ENCODE peak calls at places on chromosomes 3 and 15, in nine cellular contexts. K is AG04449; Q is NCI-H1105; G is cerebellar cortex; F is dermis microvascular lymphatic vessel endothelial cell; D is activated CD4-positive, alpha-beta T cell treated with anti-CD3 and anti-CD28 coated beads for 4 hours; Z is OCI-LY7; A is activated effector memory CD4-positive, alpha-beta T cell treated with anti-CD3 and anti-CD28 coated beads, Interleukin-2, amount 50 U/mL, for 16 hours; S is NCI-H2081 treated with DMSO at 0.1 percent for 48 hours. L is an unnamed sample.

GRCh38 chr3:133408366-133408765 is 8.5 kb downstream of the BFSP2 start:
- DNase-seq in K (peak; percentile 55), Q (no peak), G (no peak), F (no peak), D (no peak), Z (no peak), A (no peak), S (no peak), L (no peak)

GRCh38 chr15:40061212-40061901 is 22.4 kb upstream of the SRP14 start:
- DNase-seq in K (no peak), Q (no peak), G (no peak), F (no peak), D (no peak), Z (no peak), A (no peak), S (no peak), L (no peak)

GRCh38 chr3:99843590-99844260 is 26.1 kb downstream of the CMSS1 start:
- DNase-seq in K (no peak), Q (no peak), G (peak; percentile 15), F (peak; percentile 70), D (no peak), Z (no peak), A (no peak), S (peak; percentile 36), L (no peak)

GRCh38 chr3:113186566-113186965 is 24.8 kb upstream of the BOC start:
- DNase-seq in K (no peak), Q (no peak), G (no peak), F (no peak), D (no peak), Z (no peak), A (no peak), S (no peak), L (no peak)

GRCh38 chr3:128353361-128353965 is 113.2 kb downstream of the DNAJB8 start:
- DNase-seq in K (no peak), Q (no peak), G (no peak), F (peak; percentile 39), D (no peak), Z (no peak), A (no peak), S (no peak), L (no peak)

GRCh38 chr3:124847863-124848262 is 39.3 kb downstream of the ITGB5 start:
- DNase-seq in K (no peak), Q (no peak), G (no peak), F (no peak), D (no peak), Z (no peak), A (no peak), S (no peak), L (no peak)

GRCh38 chr3:134327594-134327975 is 46.7 kb downstream of the AMOTL2 start:
- DNase-seq in K (no peak), Q (no peak), G (no peak), F (peak; percentile 42), D (no peak), Z (no peak), A (peak; percentile 36), S (no peak), L (peak; percentile 62)

GRCh38 chr3:30996467-30996866 is 102.0 kb upstream of the GADL1 start:
- DNase-seq in K (no peak), Q (no peak), G (no peak), F (no peak), D (no peak), Z (no peak), A (no peak), S (no peak), L (no peak)

GRCh38 chr15:75920079-75920478 is 16.4 kb downstream of the FBXO22 start:
- DNase-seq in K (no peak), Q (no peak), G (no peak), F (peak; percentile 5), D (no peak), Z (no peak), A (no peak), S (no peak), L (no peak)

GRCh38 chr3:160374472-160374871 is 24.6 kb downstream of the IFT80 start:
- DNase-seq in K (no peak), Q (no peak), G (no peak), F (no peak), D (no peak), Z (no peak), A (no peak), S (no peak), L (no peak)

GRCh38 chr15:63188247-63188936 is 1.0 kb upstream of the RAB8B start:
- DNase-seq in K (no peak), Q (no peak), G (no peak), F (no peak), D (no peak), Z (no peak), A (no peak), S (no peak), L (no peak)

GRCh38 chr3:157738441-157738840 is 235.2 kb upstream of the VEPH1 start:
- DNase-seq in K (no peak), Q (no peak), G (no peak), F (no peak), D (no peak), Z (no peak), A (no peak), S (no peak), L (no peak)

GRCh38 chr15:65132841-65133549 is 613 bp downstream of the PDCD7 start:
- DNase-seq in K (no peak), Q (no peak), G (peak; percentile 11), F (peak; percentile 71), D (no peak), Z (peak; percentile 68), A (peak; percentile 71), S (no peak), L (no peak)

GRCh38 chr3:195583831-195584542 is at the start of gene APOD:
- DNase-seq in K (no peak), Q (peak; percentile 44), G (no peak), F (peak; percentile 67), D (no peak), Z (no peak), A (no peak), S (no peak), L (no peak)

GRCh38 chr3:193782280-193782654 is 189.3 kb downstream of the OPA1 start:
- DNase-seq in K (no peak), Q (no peak), G (no peak), F (peak; percentile 51), D (no peak), Z (no peak), A (no peak), S (no peak), L (no peak)

GRCh38 chr3:101779047-101779807 is at the start of gene NXPE3:
- DNase-seq in K (peak; percentile 14), Q (peak; percentile 87), G (peak; percentile 85), F (peak; percentile 84), D (peak; percentile 95), Z (peak; percentile 92), A (peak; percentile 98), S (peak; percentile 57), L (peak; percentile 20)

GRCh38 chr3:172454180-172454579 is 5.9 kb upstream of the GHSR start:
- DNase-seq in K (no peak), Q (no peak), G (no peak), F (no peak), D (no peak), Z (no peak), A (no peak), S (no peak), L (no peak)

L was measured in BJ.